ENCODE peak calls at places on chromosome 1, in eight cellular contexts. G, I, J, Z, O, X, T and M are unnamed samples.
A peak's percentile ranks its signal among the peaks of the same experiment; 100 is the strongest.

GRCh38 chr1:37477198-37477931 is 3.0 kb downstream of the ZC3H12A start:
- DNase-seq in Z (peak; percentile 41), T (peak; percentile 79), G (peak; percentile 82), X (peak; percentile 78), O (peak; percentile 33), J (peak; percentile 74), I (no peak), M (peak; percentile 87)

GRCh38 chr1:70327306-70328076 is 27.0 kb downstream of the ANKRD13C start:
- DNase-seq in O (no peak), I (no peak), J (no peak), T (no peak), X (peak; percentile 16), Z (no peak), G (no peak), M (no peak)

GRCh38 chr1:226553594-226554279 is 5.2 kb downstream of the STUM start:
- DNase-seq in Z (no peak), I (no peak), O (no peak), X (no peak), G (no peak), T (no peak), J (no peak), M (no peak)

GRCh38 chr1:115179397-115179835 is 90.1 kb upstream of the TSPAN2 start:
- DNase-seq in X (peak; percentile 98), I (no peak), Z (no peak), G (no peak), J (no peak), O (peak; percentile 75), T (no peak), M (no peak)

GRCh38 chr1:87642581-87643129 is 314.0 kb downstream of the LMO4 start:
- DNase-seq in T (no peak), J (no peak), I (no peak), O (no peak), X (peak; percentile 12), Z (no peak), G (no peak), M (no peak)

GRCh38 chr1:243748706-243749283 is 101.2 kb downstream of the AKT3 start:
- DNase-seq in X (peak; percentile 88), I (no peak), J (no peak), O (no peak), Z (no peak), G (no peak), T (no peak), M (no peak)

GRCh38 chr1:200866521-200866920 is 6.3 kb upstream of the GPR25 start:
- DNase-seq in Z (no peak), J (no peak), I (no peak), X (peak; percentile 47), O (no peak), T (no peak), G (no peak), M (no peak)

GRCh38 chr1:150841626-150842025 is 33.6 kb upstream of the CTSK start:
- DNase-seq in I (no peak), O (no peak), G (no peak), J (no peak), T (no peak), X (no peak), Z (no peak), M (peak; percentile 75)

GRCh38 chr1:40748841-40749718 is 34.5 kb upstream of the KCNQ4 start:
- DNase-seq in Z (no peak), J (no peak), T (no peak), X (no peak), G (no peak), O (peak; percentile 26), I (no peak), M (no peak)

GRCh38 chr1:59044535-59045121 is 252.3 kb upstream of the FGGY start:
- DNase-seq in O (no peak), X (peak; percentile 34), G (no peak), I (no peak), Z (no peak), J (no peak), T (no peak), M (no peak)

GRCh38 chr1:237386362-237387143 is 344.6 kb downstream of the RYR2 start:
- DNase-seq in J (no peak), X (peak; percentile 32), O (no peak), T (no peak), G (no peak), Z (no peak), I (no peak), M (no peak)

GRCh38 chr1:115530407-115530806 is 111.4 kb upstream of the VANGL1 start:
- DNase-seq in Z (no peak), O (no peak), J (no peak), X (peak; percentile 71), G (no peak), T (no peak), I (no peak), M (no peak)

DNA sequence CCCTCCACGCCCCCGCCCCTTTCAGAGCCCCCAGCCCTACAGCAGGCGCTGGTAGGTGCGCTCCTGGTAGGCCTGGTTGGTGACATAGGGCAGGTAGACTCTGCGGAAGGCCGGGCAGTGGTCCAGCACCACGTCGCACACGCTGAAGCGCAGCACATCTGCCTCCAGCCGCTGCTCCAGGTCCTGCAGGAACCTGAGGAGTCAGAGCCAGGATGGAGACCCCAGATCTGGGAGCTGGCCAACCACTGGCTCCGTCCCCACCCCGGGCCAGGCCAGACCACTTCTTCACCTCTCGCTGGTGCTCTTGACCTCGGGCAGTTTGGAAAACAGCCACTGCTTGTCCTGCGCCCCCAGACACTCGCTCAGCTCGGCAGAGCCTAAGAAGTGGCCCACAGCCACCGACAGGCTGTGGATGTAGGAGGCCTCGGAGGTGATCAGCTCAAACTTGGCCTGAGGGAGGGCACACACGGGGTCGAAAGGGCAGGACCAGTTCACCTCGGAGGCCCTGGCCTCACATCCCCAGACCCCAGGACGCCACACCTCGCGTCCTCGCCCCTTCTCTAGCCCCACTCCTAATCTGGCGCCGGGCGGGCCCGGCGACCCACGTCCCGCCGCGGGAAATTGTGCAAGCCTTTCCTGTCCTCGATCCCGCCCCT is 6.4 kb downstream of the ARHGEF19 start:
- DNase-seq in X (no peak), I (no peak), J (no peak), G (no peak), Z (no peak), T (no peak), O (no peak), M (no peak)
- H3K4me3 ChIP-seq in X (peak overlapping the region; percentile 63), I (peak overlapping the region; percentile 53), J (no peak overlapping the region), G (peak overlapping the region; percentile 83), Z (peak overlapping the region; percentile 39), T (peak overlapping the region; percentile 74), O (peak overlapping the region; percentile 59), M (peak overlapping the region; percentile 73)

GRCh38 chr1:208108646-208109330 is 135.4 kb downstream of the PLXNA2 start:
- DNase-seq in X (no peak), I (no peak), O (no peak), J (no peak), T (no peak), G (no peak), Z (no peak), M (no peak)

GRCh38 chr1:208110296-208110695 is 133.9 kb downstream of the PLXNA2 start:
- DNase-seq in G (no peak), Z (peak; percentile 29), J (no peak), T (no peak), X (no peak), O (no peak), I (no peak), M (no peak)

GRCh38 chr1:208113036-208113435 is 131.1 kb downstream of the PLXNA2 start:
- DNase-seq in G (no peak), T (no peak), J (no peak), O (no peak), Z (no peak), I (no peak), X (no peak), M (no peak)

GRCh38 chr1:208112380-208112779 is 131.8 kb downstream of the PLXNA2 start:
- DNase-seq in J (no peak), O (no peak), T (no peak), X (no peak), I (no peak), Z (no peak), G (no peak), M (no peak)

DNA sequence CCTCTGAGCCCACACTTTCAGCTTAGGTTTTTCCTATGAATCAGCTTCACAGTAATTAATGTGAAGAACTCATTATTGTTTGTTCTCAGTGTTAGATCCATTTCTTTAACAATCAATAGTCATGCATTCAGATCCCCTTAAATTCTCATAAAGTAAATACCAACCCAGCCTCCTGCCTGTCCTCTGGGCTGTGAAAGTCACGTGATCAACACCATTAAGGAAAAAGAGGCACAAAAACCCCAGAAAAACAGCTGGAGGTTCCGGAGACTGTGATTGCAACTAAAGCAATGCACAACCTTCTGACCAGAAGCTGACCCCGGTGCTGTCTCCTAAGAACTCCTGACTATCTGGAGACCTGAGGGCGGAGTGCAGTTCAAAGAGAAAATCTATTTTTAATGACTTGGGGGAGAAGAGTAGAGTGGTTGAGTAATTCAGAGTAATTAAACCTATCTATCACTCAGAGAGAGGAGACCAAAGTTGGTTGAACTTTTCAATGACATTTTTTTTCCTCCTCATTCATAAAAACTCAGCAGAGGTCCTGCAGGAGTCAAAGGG is 132.5 kb downstream of the PLXNA2 start:
- DNase-seq in O (no peak), X (no peak), Z (no peak), J (no peak), T (no peak), G (no peak), I (no peak), M (no peak)
- H3K27ac ChIP-seq in O (no peak overlapping the region), X (no peak overlapping the region), Z (no peak overlapping the region), J (no peak overlapping the region), T (no peak overlapping the region), G (no peak overlapping the region), I (no peak overlapping the region), M (no peak overlapping the region)

GRCh38 chr1:33186936-33187335 is 5.1 kb upstream of the TRIM62 start:
- DNase-seq in I (no peak), J (no peak), T (no peak), Z (no peak), G (peak; percentile 4), O (no peak), X (no peak), M (no peak)

GRCh38 chr1:33191731-33192275 is 10.0 kb upstream of the TRIM62 start:
- DNase-seq in G (no peak), X (no peak), Z (no peak), T (no peak), J (no peak), I (no peak), O (no peak), M (no peak)

GRCh38 chr1:33185541-33185940 is 3.7 kb upstream of the TRIM62 start:
- DNase-seq in O (no peak), Z (no peak), I (no peak), G (no peak), J (no peak), T (no peak), X (no peak), M (no peak)

GRCh38 chr1:33183306-33183705 is 1.5 kb upstream of the TRIM62 start:
- DNase-seq in J (no peak), I (no peak), T (no peak), Z (no peak), O (no peak), X (no peak), G (peak; percentile 2), M (no peak)

GRCh38 chr1:33188572-33189275 is 6.9 kb upstream of the TRIM62 start:
- DNase-seq in Z (peak; percentile 71), T (no peak), X (peak; percentile 42), I (no peak), G (no peak), O (no peak), J (no peak), M (no peak)
- H3K4me3 ChIP-seq in Z (no peak overlapping the region), T (no peak overlapping the region), X (no peak overlapping the region), I (no peak overlapping the region), G (no peak overlapping the region), O (no peak overlapping the region), J (no peak overlapping the region), M (no peak overlapping the region)

DNA sequence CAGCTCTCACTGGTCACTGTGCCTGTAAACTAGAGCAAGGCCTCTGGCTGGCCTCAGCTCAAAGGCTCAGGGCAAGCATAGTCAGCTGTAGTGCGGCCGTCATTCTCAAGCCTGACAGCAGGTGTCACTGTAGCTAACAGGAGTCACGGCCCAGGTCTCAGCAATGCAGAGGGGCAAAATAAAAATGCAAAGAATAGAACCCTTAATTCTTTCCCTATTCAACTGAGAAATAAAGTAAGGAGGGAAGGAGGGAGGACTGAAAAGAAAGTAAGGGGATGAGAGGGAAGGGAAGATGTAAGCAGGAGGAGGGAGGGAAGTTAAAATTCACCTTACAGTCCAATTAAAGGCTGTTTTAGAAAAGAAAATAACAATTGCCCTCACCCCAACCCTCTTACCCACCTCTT is 106.1 kb downstream of the KIAA0319L start:
- DNase-seq in G (peak; percentile 80), T (no peak), Z (peak; percentile 83), X (peak; percentile 81), I (peak; percentile 76), J (peak; percentile 87), O (peak; percentile 81), M (peak; percentile 60)
- H3K27ac ChIP-seq in G (no peak overlapping the region), T (no peak overlapping the region), Z (no peak overlapping the region), X (peak overlapping the region; percentile 45), I (peak overlapping the region; percentile 46), J (no peak overlapping the region), O (no peak overlapping the region), M (no peak overlapping the region)